ENCODE peak calls at places on chromosomes 11 and 22, in four cellular contexts. N is A549, D is H1, W is HepG2. B is an unnamed sample.

GRCh38 chr11:72799441-72799840 is 5.6 kb upstream of the STARD10 start:
- DNase-seq in D (no peak), N (no peak), W (no peak), B (no peak)

GRCh38 chr11:102347526-102348331 is 715 bp downstream of the BIRC2 start:
- DNase-seq in D (no peak), W (peak), N (peak), B (peak)

GRCh38 chr22:20423636-20424511 is 13.8 kb downstream of the SCARF2 start:
- DNase-seq in N (no peak), W (peak), D (no peak), B (peak)

GRCh38 chr11:942853-943252 is 17.2 kb downstream of the AP2A2 start:
- DNase-seq in N (no peak), D (no peak), W (no peak), B (no peak)

GRCh38 chr11:61345954-61346814 is 13.2 kb downstream of the TKFC start:
- DNase-seq in D (no peak), N (no peak), W (no peak), B (no peak)

GRCh38 chr11:104609297-104609696 is 289.0 kb downstream of the CASP12 start:
- DNase-seq in N (peak), W (peak), D (no peak), B (no peak)

GRCh38 chr11:70470127-70470526 is 71.8 kb downstream of the CTTN start:
- DNase-seq in D (no peak), N (no peak), W (no peak), B (peak)

GRCh38 chr11:121452609-121453150 is at the start of gene SORL1-AS1:
- DNase-seq in N (peak), W (no peak), D (no peak), B (no peak)

GRCh38 chr22:38802671-38803121 is 8.8 kb upstream of the DNAL4 start:
- DNase-seq in N (peak), W (peak), D (peak), B (no peak)

GRCh38 chr22:46078241-46079092 is 71.9 kb upstream of the PPARA start:
- DNase-seq in D (no peak), N (peak), W (no peak), B (no peak)

GRCh38 chr11:128624269-128625170 is 37.2 kb upstream of the ETS1 start:
- DNase-seq in N (no peak), D (peak), W (no peak), B (no peak)

GRCh38 chr11:47750725-47751124 is 16.4 kb downstream of the FNBP4 start:
- DNase-seq in D (no peak), N (no peak), W (no peak), B (no peak)

GRCh38 chr11:83006877-83007330 is 64.8 kb downstream of the RAB30 start:
- DNase-seq in W (no peak), D (no peak), N (no peak), B (no peak)

GRCh38 chr11:4105916-4106315 is 11.3 kb downstream of the RRM1 start:
- DNase-seq in D (no peak), N (no peak), W (no peak), B (no peak)

GRCh38 chr11:13917269-13917668 is 45.3 kb upstream of the SPON1 start:
- DNase-seq in N (no peak), D (no peak), W (no peak), B (no peak)

GRCh38 chr11:72787262-72788104 is 6.4 kb downstream of the STARD10 start:
- DNase-seq in D (peak), W (peak), N (no peak), B (peak)

GRCh38 chr11:68854273-68854958 is 12.7 kb upstream of the CPT1A start:
- DNase-seq in W (no peak), N (no peak), D (peak), B (no peak)

GRCh38 chr11:34380696-34381095 is 22.9 kb upstream of the ABTB2 start:
- DNase-seq in D (no peak), W (peak), N (peak), B (no peak)

GRCh38 chr11:113296447-113297205 is 17.8 kb upstream of the TTC12 start:
- DNase-seq in N (no peak), W (no peak), D (no peak), B (no peak)

GRCh38 chr11:111408789-111409727 is 30.0 kb upstream of the POU2AF1 start:
- DNase-seq in W (no peak), D (no peak), N (no peak), B (no peak)

GRCh38 chr11:118281284-118281683 is 17.2 kb upstream of the MPZL2 start:
- DNase-seq in W (no peak), D (no peak), N (no peak), B (no peak)

GRCh38 chr22:22884010-22884887 is 3.4 kb upstream of the IGLL5 start:
- DNase-seq in N (peak), D (peak), W (peak), B (peak)

GRCh38 chr11:16322190-16322589 is 34.2 kb downstream of the SOX6 start:
- DNase-seq in N (no peak), D (no peak), W (no peak), B (no peak)

GRCh38 chr11:120589376-120589775 is 77.8 kb downstream of the GRIK4 start:
- DNase-seq in W (no peak), N (no peak), D (no peak), B (no peak)

GRCh38 chr11:65013130-65013691 is 749 bp upstream of the ARL2 start:
- DNase-seq in N (no peak), D (peak), W (peak), B (peak)

GRCh38 chr11:38182126-38182907 is 1584.3 kb upstream of the RAG2 start:
- DNase-seq in W (peak), D (no peak), N (no peak), B (no peak)

GRCh38 chr11:16889905-16890304 is 124.3 kb downstream of the PLEKHA7 start:
- DNase-seq in D (no peak), W (no peak), N (peak), B (no peak)

GRCh38 chr11:17722000-17722643 is 2.8 kb downstream of the MYOD1 start:
- DNase-seq in N (peak), W (no peak), D (peak), B (peak)

GRCh38 chr11:66331542-66332370 is 4.5 kb downstream of the RIN1 start:
- DNase-seq in N (no peak), D (no peak), W (no peak), B (no peak)

GRCh38 chr11:64044730-64045386 is 9.1 kb downstream of the FLRT1 start:
- DNase-seq in D (no peak), W (peak), N (no peak), B (no peak)

GRCh38 chr22:48101704-48102103 is 1339.3 kb downstream of the TBC1D22A start:
- DNase-seq in D (peak), N (no peak), W (no peak), B (no peak)

GRCh38 chr11:69642913-69643632 is 2.1 kb downstream of the CCND1 start:
- DNase-seq in D (peak), W (peak), N (peak), B (peak)

GRCh38 chr11:96307748-96308133 is 35.3 kb downstream of the MAML2 start:
- DNase-seq in N (peak), W (no peak), D (no peak), B (no peak)

GRCh38 chr11:47052576-47052975 is 116.0 kb downstream of the CSTPP1 start:
- DNase-seq in N (no peak), W (no peak), D (no peak), B (no peak)

GRCh38 chr11:6667733-6668374 is 12.2 kb upstream of the DCHS1 start:
- DNase-seq in W (peak), D (no peak), N (peak), B (peak)

GRCh38 chr11:9516113-9516512 is 55.3 kb downstream of the ZNF143 start:
- DNase-seq in N (peak), D (peak), W (no peak), B (no peak)

GRCh38 chr11:58391879-58392278 is 14.8 kb downstream of the OR5B3 start:
- DNase-seq in D (no peak), W (no peak), N (no peak), B (no peak)
- TF ChIP-seq RNF2 in D (no peak), W (no peak), N (no peak), B (no peak)

GRCh38 chr11:116471608-116472007 is 301.2 kb downstream of the BUD13 start:
- DNase-seq in N (no peak), D (no peak), W (peak), B (no peak)
- TF ChIP-seq RNF2 in N (no peak), D (no peak), W (no peak), B (no peak)

GRCh38 chr22:43377486-43377995 is 34.3 kb upstream of the MPPED1 start:
- DNase-seq in N (no peak), W (no peak), D (no peak), B (no peak)

GRCh38 chr22:43381693-43382092 is 30.1 kb upstream of the MPPED1 start:
- DNase-seq in D (no peak), N (no peak), W (no peak), B (no peak)

GRCh38 chr22:43378011-43378704 is 33.7 kb upstream of the MPPED1 start:
- DNase-seq in W (peak), N (no peak), D (no peak), B (no peak)

GRCh38 chr22:43375951-43376455 is 32.8 kb upstream of the SCUBE1 start:
- DNase-seq in N (no peak), D (no peak), W (no peak), B (no peak)

GRCh38 chr22:43376765-43377485 is 33.8 kb upstream of the SCUBE1 start:
- DNase-seq in N (no peak), D (no peak), W (no peak), B (no peak)
- TF ChIP-seq RNF2 in N (no peak), D (no peak), W (no peak), B (no peak)

GRCh38 chr11:106466441-106467190 is 389.2 kb downstream of the AASDHPPT start:
- DNase-seq in N (no peak), W (peak), D (no peak), B (no peak)
- TF ChIP-seq RNF2 in N (no peak), W (no peak), D (no peak), B (no peak)

GRCh38 chr11:119496453-119496852 is 73.5 kb upstream of the THY1 start:
- DNase-seq in D (no peak), W (no peak), N (no peak), B (no peak)

GRCh38 chr11:119496997-119497396 is 74.0 kb upstream of the THY1 start:
- DNase-seq in W (no peak), D (no peak), N (no peak), B (no peak)

GRCh38 chr11:119501777-119502405 is 78.9 kb upstream of the THY1 start:
- DNase-seq in D (no peak), W (no peak), N (no peak), B (no peak)

GRCh38 chr11:119493712-119494111 is 70.7 kb upstream of the THY1 start:
- DNase-seq in N (no peak), W (no peak), D (peak), B (peak)

GRCh38 chr11:119497717-119498116 is 74.7 kb upstream of the THY1 start:
- DNase-seq in W (no peak), D (no peak), N (no peak), B (no peak)
- TF ChIP-seq RNF2 in W (no peak), D (no peak), N (no peak), B (no peak)

DNA sequence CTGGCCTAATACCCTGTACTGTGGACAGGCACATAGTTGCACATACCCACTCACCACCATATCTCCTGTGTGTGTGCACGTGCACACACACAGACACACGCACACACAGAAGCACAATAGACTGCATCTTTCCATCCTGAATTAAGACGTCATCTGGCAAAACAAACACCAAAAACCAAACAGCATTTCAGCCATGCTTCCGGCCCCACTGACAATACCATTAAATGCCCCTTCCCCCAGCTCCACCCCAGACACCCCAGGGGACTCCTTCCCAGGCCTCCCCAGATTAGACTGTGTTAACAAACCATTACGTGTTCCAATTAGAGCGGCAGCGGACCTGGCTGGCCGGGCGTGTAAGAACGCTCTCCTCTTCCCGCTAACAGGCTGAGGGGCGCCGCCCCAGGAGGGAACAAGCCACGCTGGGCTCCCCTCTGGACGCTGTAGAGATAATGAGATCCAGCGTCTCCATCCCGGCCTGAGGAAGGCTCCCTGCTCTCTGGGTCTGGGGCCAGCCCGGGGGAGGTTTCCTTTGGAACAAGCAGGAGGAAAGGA is 72.7 kb downstream of the TP53I11 start:
- DNase-seq in W (no peak), N (no peak), D (no peak), B (no peak)
- TF ChIP-seq RNF2 in W (no peak), N (no peak), D (no peak), B (no peak)

GRCh38 chr11:125593113-125593761 is 585 bp downstream of the STT3A start:
- DNase-seq in D (no peak), N (peak), W (peak), B (peak)

GRCh38 chr11:125594958-125595357 is 2.3 kb downstream of the STT3A start:
- DNase-seq in D (no peak), W (no peak), N (no peak), B (no peak)

GRCh38 chr11:125592305-125593112 is at the start of gene STT3A:
- DNase-seq in W (peak), D (peak), N (peak), B (peak)

GRCh38 chr11:125588505-125588904 is 4.1 kb upstream of the STT3A start:
- DNase-seq in N (no peak), W (no peak), D (no peak), B (peak)

DNA sequence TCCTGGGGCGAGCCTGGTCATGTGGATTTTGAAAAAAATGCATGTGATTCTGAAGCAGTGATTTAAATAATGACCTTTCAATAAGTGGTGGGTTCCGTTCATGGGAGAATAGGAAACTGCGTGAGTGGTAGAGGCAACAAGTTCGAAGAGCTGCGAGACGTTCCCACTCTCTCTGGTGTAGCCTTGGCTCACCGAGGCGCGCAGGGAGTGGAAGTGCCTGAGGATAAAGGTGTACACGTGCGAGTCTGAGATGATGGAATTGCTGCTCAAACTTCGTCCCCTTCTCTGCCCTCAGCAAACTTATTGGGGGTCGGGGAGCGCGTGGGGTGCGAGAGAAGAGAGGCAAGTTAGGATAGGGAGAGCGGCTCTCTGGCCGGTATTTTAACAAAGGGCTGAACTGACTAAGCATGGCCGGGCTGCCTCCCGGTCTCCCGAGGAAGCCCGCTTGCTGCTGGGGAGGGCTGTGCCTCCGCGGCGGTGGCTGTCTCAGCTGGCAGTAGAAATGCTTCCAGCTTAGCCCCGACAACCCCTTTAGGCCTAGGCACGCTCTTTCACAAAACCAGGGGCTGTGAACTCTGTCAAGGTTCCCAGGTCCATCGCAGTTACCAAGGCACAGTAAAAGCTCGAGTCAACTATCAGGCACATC is 870 bp upstream of the STT3A start:
- DNase-seq in N (no peak), W (peak), D (no peak), B (peak)
- TF ChIP-seq RNF2 in N (no peak), W (no peak), D (no peak), B (no peak)

B was measured in K562.